ENCODE peak calls at places on chromosomes 12 and 14, in eight cellular contexts. O is BE2C, K is fibroblast of pulmonary artery, H is choroid plexus epithelial cell, F is AG09309, I is AG10803, Q is psoas muscle, Z is cardiac muscle cell. T is an unnamed sample.
A peak's percentile ranks its signal among the peaks of the same experiment; 100 is the strongest.

GRCh38 chr12:71848212-71848611 is 8.7 kb downstream of the TBC1D15 start:
- DNase-seq in O (no peak), K (no peak), H (no peak), F (no peak), I (no peak), Q (no peak), Z (no peak), T (no peak)

GRCh38 chr12:125786143-125786542 is 720.9 kb downstream of the AACS start:
- DNase-seq in O (no peak), K (no peak), H (no peak), F (no peak), I (no peak), Q (no peak), Z (no peak), T (no peak)

GRCh38 chr12:2451025-2451424 is 343.7 kb upstream of the FKBP4 start:
- DNase-seq in O (no peak), K (no peak), H (peak; percentile 10), F (no peak), I (peak; percentile 25), Q (no peak), Z (no peak), T (peak; percentile 64)

GRCh38 chr12:109744026-109744425 is 30.4 kb downstream of the FAM222A start:
- DNase-seq in O (peak; percentile 8), K (no peak), H (no peak), F (no peak), I (no peak), Q (peak; percentile 35), Z (no peak), T (no peak)

GRCh38 chr12:97594236-97594635 is 131.6 kb downstream of the RMST start:
- DNase-seq in O (no peak), K (no peak), H (no peak), F (no peak), I (no peak), Q (no peak), Z (no peak), T (no peak)

GRCh38 chr14:22607291-22607690 is 9.2 kb downstream of the ABHD4 start:
- DNase-seq in O (no peak), K (no peak), H (no peak), F (no peak), I (peak; percentile 74), Q (no peak), Z (no peak), T (no peak)

GRCh38 chr14:99425272-99425681 is 55.4 kb downstream of the SETD3 start:
- DNase-seq in O (no peak), K (no peak), H (no peak), F (no peak), I (no peak), Q (peak; percentile 65), Z (no peak), T (no peak)

GRCh38 chr12:52295663-52296062 is 4.3 kb upstream of the KRT81 start:
- DNase-seq in O (no peak), K (no peak), H (no peak), F (no peak), I (peak; percentile 40), Q (no peak), Z (no peak), T (no peak)

GRCh38 chr12:116241157-116241772 is 36.2 kb downstream of the MED13L start:
- DNase-seq in O (no peak), K (peak; percentile 28), H (peak; percentile 45), F (no peak), I (no peak), Q (no peak), Z (no peak), T (no peak)

GRCh38 chr12:91381309-91381804 is 198.7 kb upstream of the DCN start:
- DNase-seq in O (peak; percentile 83), K (peak; percentile 92), H (peak; percentile 94), F (peak; percentile 56), I (peak; percentile 79), Q (no peak), Z (peak; percentile 93), T (peak; percentile 90)

GRCh38 chr14:81625343-81625742 is 91.7 kb upstream of the SEL1L start:
- DNase-seq in O (no peak), K (peak; percentile 4), H (peak; percentile 12), F (no peak), I (peak; percentile 1), Q (no peak), Z (peak; percentile 67), T (no peak)

GRCh38 chr14:50333010-50333409 is 20.9 kb downstream of the DMAC2L start:
- DNase-seq in O (no peak), K (peak; percentile 99), H (peak; percentile 89), F (peak; percentile 73), I (peak; percentile 90), Q (no peak), Z (no peak), T (peak; percentile 96)

GRCh38 chr12:32116897-32117296 is 10.2 kb downstream of the BICD1 start:
- DNase-seq in O (no peak), K (no peak), H (peak; percentile 43), F (no peak), I (peak; percentile 56), Q (no peak), Z (no peak), T (peak; percentile 63)

GRCh38 chr12:75720807-75721206 is 209.4 kb upstream of the KRR1 start:
- DNase-seq in O (peak; percentile 67), K (no peak), H (no peak), F (no peak), I (no peak), Q (no peak), Z (peak; percentile 58), T (peak; percentile 38)

GRCh38 chr12:111074559-111074958 is 154.2 kb upstream of the MYL2 start:
- DNase-seq in O (no peak), K (no peak), H (no peak), F (no peak), I (no peak), Q (no peak), Z (no peak), T (no peak)

GRCh38 chr14:39181026-39181692 is 6.1 kb downstream of the PNN start:
- DNase-seq in O (no peak), K (no peak), H (no peak), F (no peak), I (no peak), Q (no peak), Z (no peak), T (no peak)

GRCh38 chr14:39181693-39182047 is 6.6 kb downstream of the PNN start:
- DNase-seq in O (no peak), K (no peak), H (no peak), F (no peak), I (no peak), Q (no peak), Z (no peak), T (no peak)

GRCh38 chr14:39185256-39186049 is 10.4 kb downstream of the PNN start:
- DNase-seq in O (no peak), K (no peak), H (no peak), F (no peak), I (no peak), Q (no peak), Z (no peak), T (no peak)

GRCh38 chr14:39184628-39185255 is 9.7 kb downstream of the PNN start:
- DNase-seq in O (no peak), K (no peak), H (no peak), F (no peak), I (no peak), Q (no peak), Z (no peak), T (no peak)

DNA sequence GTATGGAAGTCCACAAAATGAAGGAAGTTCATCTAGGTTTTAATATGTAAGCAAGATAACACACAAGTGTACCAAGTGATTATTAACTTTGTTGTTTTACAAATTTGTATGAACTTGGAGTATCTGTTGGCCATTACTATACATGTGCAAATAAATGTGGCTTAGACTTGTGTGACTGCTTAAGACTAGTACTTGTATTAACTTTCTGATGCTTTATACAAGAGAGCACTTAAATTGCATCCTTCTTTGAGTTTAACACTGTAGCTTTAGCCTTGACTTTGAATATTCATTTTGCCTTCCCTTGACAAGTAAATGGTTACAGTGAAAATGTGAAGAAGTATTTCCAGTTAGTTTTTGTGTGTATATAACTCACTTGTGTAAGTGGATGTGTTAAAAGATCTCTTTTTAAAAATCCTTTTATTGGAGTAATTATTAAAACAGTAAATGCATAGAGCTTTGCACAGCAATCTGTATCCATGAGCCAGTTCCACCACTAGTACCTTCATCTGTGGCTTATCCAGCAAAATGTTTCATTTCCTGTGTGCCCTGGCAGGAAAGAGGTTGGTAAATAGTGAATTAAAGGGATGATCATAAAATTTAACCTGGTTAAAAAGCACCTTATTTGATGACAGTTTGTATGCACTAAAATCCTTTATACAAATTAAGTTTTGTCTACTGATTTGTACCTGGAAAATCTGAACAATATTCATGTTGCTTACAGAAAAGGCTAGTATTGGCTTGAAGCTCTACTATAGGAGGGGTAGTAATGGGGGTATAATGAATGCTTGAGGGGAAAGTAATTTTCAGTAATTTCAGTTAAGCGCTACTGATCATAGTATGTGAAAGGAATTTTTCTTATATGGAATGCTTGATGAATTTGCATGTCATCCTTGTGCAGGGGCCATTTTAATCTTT is 8.0 kb downstream of the PNN start:
- DNase-seq in O (no peak), K (no peak), H (no peak), F (no peak), I (no peak), Q (no peak), Z (no peak), T (no peak)
- H3K4me3 ChIP-seq in O (no peak overlapping the region), K (no peak overlapping the region), H (no peak overlapping the region), F (no peak overlapping the region), I (no peak overlapping the region), Q (no peak overlapping the region), Z (no peak overlapping the region), T (no peak overlapping the region)

DNA sequence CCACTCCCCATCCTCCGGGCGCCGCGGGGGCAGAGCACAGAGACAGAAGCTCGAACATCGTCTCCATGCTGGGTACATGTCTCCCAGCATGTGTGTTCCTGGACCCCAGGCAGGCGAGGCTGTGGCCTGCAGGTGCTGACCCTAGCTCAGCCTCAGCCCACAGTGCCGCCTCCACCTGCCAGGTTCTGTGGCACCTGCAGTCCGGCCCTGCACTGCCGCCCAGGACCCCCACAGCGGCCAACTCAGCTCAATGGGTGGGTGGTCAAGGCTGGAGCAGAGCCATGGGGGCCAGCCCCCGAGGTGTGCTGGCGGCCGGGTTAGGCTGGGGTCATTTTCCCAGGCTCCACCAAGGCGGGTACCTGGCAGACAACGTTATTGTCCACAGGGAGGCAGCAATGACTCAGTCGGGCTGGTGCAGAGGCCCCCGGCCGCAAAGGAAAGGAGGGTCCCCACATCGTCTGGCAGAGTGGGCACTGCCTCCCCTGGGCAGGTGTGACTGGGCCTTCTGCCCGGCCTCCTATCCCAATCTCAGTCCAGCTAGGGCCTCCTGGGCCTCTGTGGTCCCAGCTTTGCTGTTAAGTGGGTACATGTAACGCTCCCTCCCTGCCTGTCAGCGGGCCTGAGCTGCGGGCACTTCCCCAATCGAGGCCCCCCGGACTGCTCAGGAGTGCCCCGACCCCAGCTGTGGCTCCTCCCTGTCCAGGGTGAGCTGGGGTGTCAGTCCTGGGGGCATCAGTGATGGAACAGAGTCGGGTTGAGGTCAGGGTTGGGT is 20.2 kb upstream of the NUDT14 start:
- DNase-seq in O (no peak), K (no peak), H (no peak), F (no peak), I (no peak), Q (no peak), Z (no peak), T (no peak)
- TF ChIP-seq CTCF in O (peak; percentile 38), K (peak; percentile 1), H (peak; percentile 16), F (no peak), I (no peak), Q (no peak), Z (no peak), T (no peak)

GRCh38 chr14:101002738-101003137 is 99.2 kb upstream of the RTL1 start:
- DNase-seq in O (no peak), K (no peak), H (no peak), F (no peak), I (no peak), Q (no peak), Z (no peak), T (no peak)
- H3K4me3 ChIP-seq in O (no peak overlapping the region), K (no peak overlapping the region), H (no peak overlapping the region), F (no peak overlapping the region), I (no peak overlapping the region), Q (no peak overlapping the region), Z (no peak overlapping the region), T (no peak overlapping the region)

GRCh38 chr12:119804011-119804641 is 73.0 kb downstream of the CIT start:
- DNase-seq in O (peak; percentile 93), K (peak; percentile 64), H (peak; percentile 54), F (no peak), I (peak; percentile 72), Q (peak; percentile 87), Z (peak; percentile 87), T (peak; percentile 52)
- TF ChIP-seq CTCF in O (peak; percentile 86), K (peak; percentile 29), H (peak; percentile 38), F (peak; percentile 45), I (peak; percentile 54), Q (peak; percentile 41), Z (peak; percentile 37), T (peak; percentile 31)